ENCODE peak calls at places on chromosomes 7 and 10, in nine cellular contexts. One of them, this sample, is unnamed.

GRCh38 chr7:67407351-67407750 is 410.7 kb downstream of the TYW1 start:
- DNase-seq in CD8-positive, alpha-beta T cell: no peak
- DNase-seq in hepatocyte: peak; percentile 33
- DNase-seq in heart right ventricle: no peak
- DNase-seq in A549: no peak
- DNase-seq in upper lobe of right lung: no peak
- DNase-seq in body of pancreas: no peak
- DNase-seq in HepG2: no peak
- DNase-seq in uterus: no peak
- DNase-seq in this sample: no peak

GRCh38 chr7:81583882-81584533 is 185.8 kb downstream of the HGF start:
- DNase-seq in CD8-positive, alpha-beta T cell: no peak
- DNase-seq in uterus: no peak
- DNase-seq in body of pancreas: no peak
- DNase-seq in heart right ventricle: no peak
- DNase-seq in upper lobe of right lung: no peak
- DNase-seq in hepatocyte: no peak
- DNase-seq in A549: no peak
- DNase-seq in HepG2: no peak
- DNase-seq in this sample: no peak

GRCh38 chr10:13769926-13770325 is 183.2 kb downstream of the PRPF18 start:
- DNase-seq in A549: no peak
- DNase-seq in upper lobe of right lung: no peak
- DNase-seq in hepatocyte: no peak
- DNase-seq in heart right ventricle: no peak
- DNase-seq in CD8-positive, alpha-beta T cell: no peak
- DNase-seq in uterus: no peak
- DNase-seq in body of pancreas: no peak
- DNase-seq in HepG2: no peak
- DNase-seq in this sample: peak; percentile 98

GRCh38 chr7:107785170-107785569 is 17.9 kb downstream of the SLC26A3 start:
- DNase-seq in uterus: no peak
- DNase-seq in body of pancreas: no peak
- DNase-seq in HepG2: no peak
- DNase-seq in CD8-positive, alpha-beta T cell: no peak
- DNase-seq in A549: no peak
- DNase-seq in heart right ventricle: no peak
- DNase-seq in hepatocyte: no peak
- DNase-seq in upper lobe of right lung: no peak
- DNase-seq in this sample: no peak

GRCh38 chr10:129089341-129089740 is 377.7 kb upstream of the MGMT start:
- DNase-seq in HepG2: no peak
- DNase-seq in uterus: no peak
- DNase-seq in CD8-positive, alpha-beta T cell: no peak
- DNase-seq in A549: no peak
- DNase-seq in hepatocyte: no peak
- DNase-seq in upper lobe of right lung: no peak
- DNase-seq in heart right ventricle: no peak
- DNase-seq in body of pancreas: no peak
- DNase-seq in this sample: no peak

GRCh38 chr10:6988654-6989053 is 408.6 kb upstream of the PRKCQ start:
- DNase-seq in body of pancreas: no peak
- DNase-seq in upper lobe of right lung: no peak
- DNase-seq in hepatocyte: no peak
- DNase-seq in A549: no peak
- DNase-seq in CD8-positive, alpha-beta T cell: no peak
- DNase-seq in HepG2: no peak
- DNase-seq in uterus: no peak
- DNase-seq in heart right ventricle: no peak
- DNase-seq in this sample: no peak

GRCh38 chr10:71042699-71043098 is 154.3 kb upstream of the PCBD1 start:
- DNase-seq in body of pancreas: no peak
- DNase-seq in uterus: no peak
- DNase-seq in HepG2: no peak
- DNase-seq in A549: no peak
- DNase-seq in heart right ventricle: no peak
- DNase-seq in upper lobe of right lung: peak; percentile 56
- DNase-seq in CD8-positive, alpha-beta T cell: no peak
- DNase-seq in hepatocyte: no peak
- DNase-seq in this sample: no peak

GRCh38 chr7:156379242-156380070 is 261.1 kb upstream of the RNF32 start:
- DNase-seq in body of pancreas: peak; percentile 47
- DNase-seq in HepG2: peak; percentile 83
- DNase-seq in CD8-positive, alpha-beta T cell: no peak
- DNase-seq in upper lobe of right lung: no peak
- DNase-seq in hepatocyte: peak; percentile 32
- DNase-seq in A549: no peak
- DNase-seq in heart right ventricle: no peak
- DNase-seq in uterus: no peak
- DNase-seq in this sample: no peak

GRCh38 chr7:128911441-128912031 is 1.0 kb upstream of the KCP start:
- DNase-seq in A549: no peak
- DNase-seq in hepatocyte: peak; percentile 60
- DNase-seq in upper lobe of right lung: peak; percentile 57
- DNase-seq in body of pancreas: no peak
- DNase-seq in heart right ventricle: no peak
- DNase-seq in HepG2: no peak
- DNase-seq in CD8-positive, alpha-beta T cell: no peak
- DNase-seq in uterus: no peak
- DNase-seq in this sample: no peak

GRCh38 chr10:58545427-58545826 is 32.8 kb downstream of the BICC1 start:
- DNase-seq in A549: no peak
- DNase-seq in uterus: no peak
- DNase-seq in HepG2: no peak
- DNase-seq in hepatocyte: no peak
- DNase-seq in CD8-positive, alpha-beta T cell: no peak
- DNase-seq in upper lobe of right lung: no peak
- DNase-seq in body of pancreas: no peak
- DNase-seq in heart right ventricle: no peak
- DNase-seq in this sample: no peak

GRCh38 chr10:117047947-117048346 is 43.0 kb upstream of the SHTN1 start:
- DNase-seq in uterus: no peak
- DNase-seq in hepatocyte: no peak
- DNase-seq in CD8-positive, alpha-beta T cell: no peak
- DNase-seq in A549: no peak
- DNase-seq in body of pancreas: no peak
- DNase-seq in upper lobe of right lung: no peak
- DNase-seq in HepG2: no peak
- DNase-seq in heart right ventricle: no peak
- DNase-seq in this sample: no peak

GRCh38 chr10:78754269-78755074 is 314.3 kb upstream of the ZMIZ1 start:
- DNase-seq in heart right ventricle: no peak
- DNase-seq in CD8-positive, alpha-beta T cell: no peak
- DNase-seq in A549: no peak
- DNase-seq in uterus: no peak
- DNase-seq in HepG2: peak; percentile 52
- DNase-seq in hepatocyte: peak; percentile 78
- DNase-seq in upper lobe of right lung: no peak
- DNase-seq in body of pancreas: no peak
- DNase-seq in this sample: no peak

GRCh38 chr10:77594171-77594783 is 43.3 kb downstream of the KCNMA1 start:
- DNase-seq in CD8-positive, alpha-beta T cell: no peak
- DNase-seq in uterus: no peak
- DNase-seq in body of pancreas: no peak
- DNase-seq in upper lobe of right lung: no peak
- DNase-seq in hepatocyte: no peak
- DNase-seq in A549: no peak
- DNase-seq in HepG2: no peak
- DNase-seq in heart right ventricle: no peak
- DNase-seq in this sample: no peak

GRCh38 chr10:688621-689426 is 644 bp downstream of the DIP2C start:
- DNase-seq in heart right ventricle: peak; percentile 53
- DNase-seq in upper lobe of right lung: no peak
- DNase-seq in A549: peak; percentile 35
- DNase-seq in body of pancreas: peak; percentile 39
- DNase-seq in hepatocyte: peak; percentile 72
- DNase-seq in uterus: no peak
- DNase-seq in HepG2: no peak
- DNase-seq in CD8-positive, alpha-beta T cell: no peak
- DNase-seq in this sample: peak; percentile 39

GRCh38 chr10:71963351-71963755 is 842 bp upstream of the CHST3 start:
- DNase-seq in A549: no peak
- DNase-seq in HepG2: no peak
- DNase-seq in body of pancreas: no peak
- DNase-seq in upper lobe of right lung: no peak
- DNase-seq in CD8-positive, alpha-beta T cell: no peak
- DNase-seq in uterus: peak; percentile 82
- DNase-seq in heart right ventricle: peak; percentile 45
- DNase-seq in hepatocyte: no peak
- DNase-seq in this sample: no peak

GRCh38 chr10:120415709-120416330 is 41.2 kb upstream of the PLPP4 start:
- DNase-seq in body of pancreas: no peak
- DNase-seq in hepatocyte: no peak
- DNase-seq in upper lobe of right lung: no peak
- DNase-seq in HepG2: no peak
- DNase-seq in CD8-positive, alpha-beta T cell: no peak
- DNase-seq in heart right ventricle: no peak
- DNase-seq in A549: no peak
- DNase-seq in uterus: no peak
- DNase-seq in this sample: peak; percentile 89

GRCh38 chr7:98105942-98106544 is 619 bp upstream of the LMTK2 start:
- DNase-seq in body of pancreas: peak; percentile 24
- DNase-seq in upper lobe of right lung: no peak
- DNase-seq in hepatocyte: peak; percentile 28
- DNase-seq in CD8-positive, alpha-beta T cell: no peak
- DNase-seq in heart right ventricle: no peak
- DNase-seq in uterus: no peak
- DNase-seq in HepG2: peak; percentile 35
- DNase-seq in A549: no peak
- DNase-seq in this sample: peak; percentile 82

DNA sequence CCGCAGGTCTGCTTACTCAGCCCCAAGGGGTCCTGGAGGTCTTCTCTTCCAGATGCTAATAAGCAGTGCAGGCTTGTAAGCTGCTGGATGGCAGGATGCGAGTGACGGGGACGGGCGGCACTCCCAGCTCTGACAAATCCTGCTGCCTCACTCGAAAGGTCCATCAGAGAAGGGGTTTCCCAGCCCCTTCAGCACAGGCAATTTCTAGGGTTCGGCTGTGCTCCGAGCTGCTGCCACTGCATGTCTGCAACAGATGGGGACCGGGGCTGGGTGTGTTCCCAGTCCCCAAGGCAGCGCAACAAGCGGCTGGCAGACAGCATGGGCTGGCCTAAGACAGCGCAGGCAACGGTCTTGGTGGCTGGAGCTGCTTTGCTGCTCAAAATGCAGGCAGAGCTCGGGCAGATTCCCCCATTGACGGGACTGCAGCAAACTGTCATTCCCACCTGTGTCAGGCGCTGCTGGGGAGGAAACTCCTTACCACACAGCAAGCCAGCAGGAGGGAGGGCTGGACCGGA is 62.5 kb downstream of the PRKAG2 start:
- DNase-seq in heart right ventricle: no peak
- DNase-seq in CD8-positive, alpha-beta T cell: no peak
- DNase-seq in A549: no peak
- DNase-seq in body of pancreas: no peak
- DNase-seq in HepG2: no peak
- DNase-seq in uterus: no peak
- DNase-seq in hepatocyte: no peak
- DNase-seq in upper lobe of right lung: no peak
- DNase-seq in this sample: no peak
- H3K4me1 ChIP-seq in heart right ventricle: no peaks in the 10 kb centered on the region
- H3K4me1 ChIP-seq in CD8-positive, alpha-beta T cell: no peaks in the 10 kb centered on the region
- H3K4me1 ChIP-seq in A549: peaks cover 8% of the 10 kb centered on the region
- H3K4me1 ChIP-seq in body of pancreas: peaks cover 46% of the 10 kb centered on the region
- H3K4me1 ChIP-seq in HepG2: no peaks in the 10 kb centered on the region
- H3K4me1 ChIP-seq in uterus: no peaks in the 10 kb centered on the region
- H3K4me1 ChIP-seq in hepatocyte: peaks cover 5% of the 10 kb centered on the region
- H3K4me1 ChIP-seq in upper lobe of right lung: no peaks in the 10 kb centered on the region
- H3K4me1 ChIP-seq in this sample: no peaks in the 10 kb centered on the region

GRCh38 chr10:33653584-33654367 is 319.3 kb upstream of the NRP1 start:
- DNase-seq in A549: no peak
- DNase-seq in hepatocyte: no peak
- DNase-seq in uterus: no peak
- DNase-seq in heart right ventricle: no peak
- DNase-seq in CD8-positive, alpha-beta T cell: no peak
- DNase-seq in upper lobe of right lung: no peak
- DNase-seq in HepG2: no peak
- DNase-seq in body of pancreas: no peak
- DNase-seq in this sample: peak; percentile 45
- H3K27ac ChIP-seq in A549: no peak overlapping the region
- H3K27ac ChIP-seq in hepatocyte: no peak overlapping the region
- H3K27ac ChIP-seq in uterus: no peak overlapping the region
- H3K27ac ChIP-seq in heart right ventricle: no peak overlapping the region
- H3K27ac ChIP-seq in CD8-positive, alpha-beta T cell: no peak overlapping the region
- H3K27ac ChIP-seq in upper lobe of right lung: no peak overlapping the region
- H3K27ac ChIP-seq in HepG2: no peak overlapping the region
- H3K27ac ChIP-seq in body of pancreas: no peak overlapping the region
- H3K27ac ChIP-seq in this sample: peak overlapping the region; percentile 41

GRCh38 chr10:56823849-56824248 is 462.8 kb upstream of the ZWINT start:
- DNase-seq in upper lobe of right lung: no peak
- DNase-seq in body of pancreas: no peak
- DNase-seq in heart right ventricle: no peak
- DNase-seq in HepG2: peak; percentile 2
- DNase-seq in CD8-positive, alpha-beta T cell: no peak
- DNase-seq in A549: no peak
- DNase-seq in hepatocyte: no peak
- DNase-seq in uterus: no peak
- DNase-seq in this sample: no peak
- TF ChIP-seq CTCF in upper lobe of right lung: peak; percentile 10
- TF ChIP-seq CTCF in body of pancreas: peak; percentile 8
- TF ChIP-seq CTCF in heart right ventricle: no peak
- TF ChIP-seq CTCF in HepG2: peak; percentile 39
- TF ChIP-seq CTCF in CD8-positive, alpha-beta T cell: no peak
- TF ChIP-seq CTCF in A549: no peak
- TF ChIP-seq CTCF in hepatocyte: peak; percentile 10
- TF ChIP-seq CTCF in uterus: no peak
- TF ChIP-seq CTCF in this sample: no peak

GRCh38 chr7:151244156-151244870 is 4.2 kb downstream of the SMARCD3 start:
- DNase-seq in upper lobe of right lung: no peak
- DNase-seq in HepG2: no peak
- DNase-seq in A549: peak; percentile 73
- DNase-seq in body of pancreas: peak; percentile 52
- DNase-seq in hepatocyte: peak; percentile 77
- DNase-seq in uterus: no peak
- DNase-seq in CD8-positive, alpha-beta T cell: no peak
- DNase-seq in heart right ventricle: no peak
- DNase-seq in this sample: no peak

GRCh38 chr7:151246161-151247015 is 2.1 kb downstream of the SMARCD3 start:
- DNase-seq in uterus: no peak
- DNase-seq in A549: peak; percentile 32
- DNase-seq in CD8-positive, alpha-beta T cell: no peak
- DNase-seq in heart right ventricle: no peak
- DNase-seq in HepG2: no peak
- DNase-seq in hepatocyte: no peak
- DNase-seq in body of pancreas: no peak
- DNase-seq in upper lobe of right lung: no peak
- DNase-seq in this sample: no peak

GRCh38 chr7:151243411-151244155 is 4.9 kb downstream of the SMARCD3 start:
- DNase-seq in body of pancreas: no peak
- DNase-seq in hepatocyte: no peak
- DNase-seq in CD8-positive, alpha-beta T cell: no peak
- DNase-seq in A549: no peak
- DNase-seq in upper lobe of right lung: peak; percentile 48
- DNase-seq in uterus: no peak
- DNase-seq in heart right ventricle: no peak
- DNase-seq in HepG2: no peak
- DNase-seq in this sample: no peak

GRCh38 chr7:151245360-151246160 is 2.9 kb downstream of the SMARCD3 start:
- DNase-seq in hepatocyte: peak; percentile 83
- DNase-seq in upper lobe of right lung: peak; percentile 70
- DNase-seq in A549: peak; percentile 88
- DNase-seq in CD8-positive, alpha-beta T cell: peak; percentile 40
- DNase-seq in uterus: no peak
- DNase-seq in heart right ventricle: peak; percentile 53
- DNase-seq in body of pancreas: no peak
- DNase-seq in HepG2: no peak
- DNase-seq in this sample: no peak

GRCh38 chr7:151244871-151245346 is 3.6 kb downstream of the SMARCD3 start:
- DNase-seq in upper lobe of right lung: no peak
- DNase-seq in HepG2: no peak
- DNase-seq in uterus: no peak
- DNase-seq in A549: no peak
- DNase-seq in body of pancreas: no peak
- DNase-seq in heart right ventricle: no peak
- DNase-seq in CD8-positive, alpha-beta T cell: no peak
- DNase-seq in hepatocyte: no peak
- DNase-seq in this sample: no peak
- H3K4me1 ChIP-seq in upper lobe of right lung: peaks cover 31% of the 10 kb centered on the region
- H3K4me1 ChIP-seq in HepG2: peaks cover 74% of the 10 kb centered on the region
- H3K4me1 ChIP-seq in uterus: peaks cover 23% of the 10 kb centered on the region
- H3K4me1 ChIP-seq in A549: peaks cover 59% of the 10 kb centered on the region
- H3K4me1 ChIP-seq in body of pancreas: peaks cover 59% of the 10 kb centered on the region
- H3K4me1 ChIP-seq in heart right ventricle: peaks cover 51% of the 10 kb centered on the region
- H3K4me1 ChIP-seq in CD8-positive, alpha-beta T cell: peaks cover 43% of the 10 kb centered on the region
- H3K4me1 ChIP-seq in hepatocyte: peaks cover 38% of the 10 kb centered on the region
- H3K4me1 ChIP-seq in this sample: peaks cover 3% of the 10 kb centered on the region

This sample was measured in foreskin keratinocyte.